ENCODE peak calls at places on chromosomes 4 and X, in six cellular contexts. C is HepG2, S is HCT116, L is SK-N-SH, U is GM12878, P is suprapubic skin. H is an unnamed sample.

GRCh38 chr4:164508836-164509235 is 245.1 kb upstream of the SMIM31 start:
- DNase-seq in C (no peak), S (no peak), L (no peak), U (no peak), P (no peak), H (no peak)

GRCh38 chr4:4641661-4642180 is 99.9 kb upstream of the STX18 start:
- DNase-seq in C (peak; percentile 78), S (no peak), L (no peak), U (no peak), P (no peak), H (no peak)

GRCh38 chrX:136210806-136211205 is 40.4 kb downstream of the MAP7D3 start:
- DNase-seq in C (no peak), S (no peak), L (no peak), U (no peak), P (no peak), H (no peak)

GRCh38 chr4:57109530-57109846 is 697 bp downstream of the IGFBP7 start:
- DNase-seq in C (no peak), S (no peak), L (no peak), U (no peak), P (no peak), H (no peak)

GRCh38 chr4:37845201-37845600 is 18.7 kb downstream of the PGM2 start:
- DNase-seq in C (no peak), S (no peak), L (no peak), U (no peak), P (no peak), H (no peak)

GRCh38 chr4:163137581-163137980 is 29.1 kb downstream of the NAF1 start:
- DNase-seq in C (no peak), S (no peak), L (no peak), U (no peak), P (no peak), H (no peak)

GRCh38 chrX:111568356-111568755 is 56.9 kb downstream of the SERTM2 start:
- DNase-seq in C (peak; percentile 0), S (peak; percentile 6), L (peak; percentile 17), U (no peak), P (no peak), H (no peak)

GRCh38 chr4:139523076-139523475 is 32.9 kb downstream of the SETD7 start:
- DNase-seq in C (no peak), S (no peak), L (no peak), U (no peak), P (no peak), H (no peak)

GRCh38 chr4:94452476-94453300 is 946 bp downstream of the PDLIM5 start:
- DNase-seq in C (peak; percentile 81), S (peak; percentile 61), L (peak; percentile 54), U (no peak), P (peak; percentile 94), H (peak; percentile 96)

GRCh38 chrX:26783512-26784225 is 567.7 kb downstream of the MAGEB5 start:
- DNase-seq in C (peak; percentile 65), S (peak; percentile 29), L (peak; percentile 14), U (no peak), P (no peak), H (no peak)

GRCh38 chr4:124437853-124438495 is 274.6 kb downstream of the ANKRD50 start:
- DNase-seq in C (no peak), S (no peak), L (no peak), U (no peak), P (no peak), H (no peak)

GRCh38 chr4:2849267-2850140 is 5.9 kb downstream of the ADD1 start:
- DNase-seq in C (no peak), S (no peak), L (no peak), U (no peak), P (no peak), H (no peak)

GRCh38 chr4:47486306-47486705 is 1.2 kb downstream of the ATP10D start:
- DNase-seq in C (no peak), S (no peak), L (no peak), U (no peak), P (no peak), H (no peak)

GRCh38 chr4:3747582-3747906 is 18.6 kb upstream of the ADRA2C start:
- DNase-seq in C (no peak), S (no peak), L (no peak), U (no peak), P (no peak), H (no peak)

GRCh38 chrX:128436397-128437103 is 384.3 kb upstream of the ACTRT1 start:
- DNase-seq in C (no peak), S (no peak), L (no peak), U (no peak), P (no peak), H (no peak)

GRCh38 chr4:151157543-151157942 is 58.1 kb downstream of the RPS3A start:
- DNase-seq in C (no peak), S (no peak), L (no peak), U (no peak), P (no peak), H (no peak)

GRCh38 chr4:147535161-147535560 is 54.3 kb downstream of the EDNRA start:
- DNase-seq in C (peak; percentile 16), S (no peak), L (no peak), U (no peak), P (no peak), H (no peak)

GRCh38 chrX:103918584-103919335 is 43.7 kb upstream of the TMSB15B start:
- DNase-seq in C (no peak), S (no peak), L (peak; percentile 71), U (no peak), P (peak; percentile 80), H (peak; percentile 85)

GRCh38 chr4:110945600-110945999 is 322.7 kb upstream of the PITX2 start:
- DNase-seq in C (no peak), S (no peak), L (no peak), U (no peak), P (no peak), H (no peak)

GRCh38 chr4:54091637-54092404 is 8.1 kb upstream of the GSX2 start:
- DNase-seq in C (peak; percentile 35), S (no peak), L (peak; percentile 89), U (peak; percentile 35), P (no peak), H (peak; percentile 89)
- TF ChIP-seq POLR2AphosphoS5 in C (peak; percentile 88), S (no peak), L (peak; percentile 80), U (no peak), P (no peak), H (no peak)

GRCh38 chrX:110181459-110182137 is 136.3 kb downstream of the AMMECR1 start:
- DNase-seq in C (no peak), S (no peak), L (no peak), U (no peak), P (no peak), H (no peak)

GRCh38 chrX:110180928-110181310 is 137.0 kb downstream of the AMMECR1 start:
- DNase-seq in C (no peak), S (peak; percentile 47), L (no peak), U (no peak), P (no peak), H (no peak)

GRCh38 chrX:110182362-110182761 is 135.5 kb downstream of the AMMECR1 start:
- DNase-seq in C (no peak), S (no peak), L (no peak), U (no peak), P (no peak), H (no peak)

GRCh38 chrX:110178179-110178865 is 139.6 kb downstream of the AMMECR1 start:
- DNase-seq in C (no peak), S (no peak), L (no peak), U (no peak), P (no peak), H (no peak)

DNA sequence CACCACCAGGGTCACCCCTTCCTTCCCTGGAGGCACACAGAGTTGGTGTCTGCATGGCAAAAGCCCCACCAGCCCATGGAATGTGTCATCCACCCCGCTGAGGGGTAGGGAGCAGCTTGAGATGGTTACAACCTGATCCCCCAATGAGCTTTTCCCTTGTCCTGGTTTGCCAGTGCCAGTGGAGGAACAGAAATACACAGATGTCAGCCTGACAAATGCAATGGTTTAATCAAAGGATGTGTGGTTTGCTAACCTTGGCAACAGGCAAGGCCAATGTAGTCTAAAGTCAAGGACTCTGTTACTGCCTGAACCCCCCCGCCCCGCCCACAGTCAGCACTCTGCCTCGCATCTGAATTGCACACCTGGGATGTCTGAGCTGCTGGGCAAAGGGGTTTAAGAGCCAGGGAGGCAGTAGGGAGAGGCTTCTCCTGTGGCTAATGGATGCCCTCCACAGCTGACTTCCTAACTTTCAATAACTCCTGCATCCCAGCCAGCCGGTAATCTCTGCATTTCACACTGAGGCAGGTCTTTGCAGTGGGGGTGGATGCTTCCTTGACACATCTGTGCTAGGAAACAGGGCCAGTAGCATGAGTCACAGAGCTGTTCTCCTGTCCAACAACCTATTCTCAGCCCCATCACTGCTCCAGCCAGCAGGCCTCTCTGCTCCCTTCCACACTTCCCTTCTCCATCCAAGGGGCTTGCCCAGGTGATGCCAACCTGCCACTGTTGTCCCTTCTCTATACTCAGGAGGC is 137.5 kb downstream of the AMMECR1 start:
- DNase-seq in C (no peak), S (peak; percentile 16), L (no peak), U (no peak), P (no peak), H (no peak)
- H3K27ac ChIP-seq in C (no peak overlapping the region), S (peak overlapping the region; percentile 66), L (peak overlapping the region; percentile 59), U (no peak overlapping the region), P (no peak overlapping the region), H (peak overlapping the region; percentile 22)

DNA sequence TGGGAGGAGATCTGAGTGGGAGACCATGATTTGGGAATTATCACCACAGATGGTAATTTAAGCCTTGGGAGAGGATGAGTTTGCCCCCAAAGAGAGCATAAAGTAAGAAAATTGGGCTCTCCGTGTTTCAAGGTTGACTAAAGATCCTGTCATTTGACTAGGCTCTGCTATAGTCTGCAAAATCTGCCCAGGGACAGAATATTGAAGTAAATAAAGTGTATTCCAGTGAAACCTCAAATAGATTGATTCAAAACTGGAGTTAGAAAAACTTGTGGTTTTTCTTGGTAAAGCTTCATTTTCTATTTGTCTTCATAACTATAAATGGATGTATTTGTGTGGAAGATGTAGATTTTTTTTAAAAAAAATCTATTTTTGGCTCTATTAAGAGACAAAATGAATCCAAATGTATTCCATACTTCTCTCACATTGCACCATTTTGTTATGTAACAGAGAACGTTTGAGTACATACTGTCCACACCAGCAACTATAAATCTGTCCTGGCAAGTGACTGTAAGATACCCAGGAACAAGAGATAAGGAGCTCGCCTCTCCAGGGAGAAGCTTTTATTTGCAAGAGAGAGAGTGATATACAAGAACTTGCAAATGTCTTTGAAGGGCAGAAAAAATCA is 170.2 kb downstream of the CBR4 start:
- DNase-seq in C (no peak), S (no peak), L (no peak), U (no peak), P (no peak), H (no peak)
- TF ChIP-seq POLR2AphosphoS5 in C (no peak), S (no peak), L (no peak), U (no peak), P (no peak), H (peak; percentile 90)

DNA sequence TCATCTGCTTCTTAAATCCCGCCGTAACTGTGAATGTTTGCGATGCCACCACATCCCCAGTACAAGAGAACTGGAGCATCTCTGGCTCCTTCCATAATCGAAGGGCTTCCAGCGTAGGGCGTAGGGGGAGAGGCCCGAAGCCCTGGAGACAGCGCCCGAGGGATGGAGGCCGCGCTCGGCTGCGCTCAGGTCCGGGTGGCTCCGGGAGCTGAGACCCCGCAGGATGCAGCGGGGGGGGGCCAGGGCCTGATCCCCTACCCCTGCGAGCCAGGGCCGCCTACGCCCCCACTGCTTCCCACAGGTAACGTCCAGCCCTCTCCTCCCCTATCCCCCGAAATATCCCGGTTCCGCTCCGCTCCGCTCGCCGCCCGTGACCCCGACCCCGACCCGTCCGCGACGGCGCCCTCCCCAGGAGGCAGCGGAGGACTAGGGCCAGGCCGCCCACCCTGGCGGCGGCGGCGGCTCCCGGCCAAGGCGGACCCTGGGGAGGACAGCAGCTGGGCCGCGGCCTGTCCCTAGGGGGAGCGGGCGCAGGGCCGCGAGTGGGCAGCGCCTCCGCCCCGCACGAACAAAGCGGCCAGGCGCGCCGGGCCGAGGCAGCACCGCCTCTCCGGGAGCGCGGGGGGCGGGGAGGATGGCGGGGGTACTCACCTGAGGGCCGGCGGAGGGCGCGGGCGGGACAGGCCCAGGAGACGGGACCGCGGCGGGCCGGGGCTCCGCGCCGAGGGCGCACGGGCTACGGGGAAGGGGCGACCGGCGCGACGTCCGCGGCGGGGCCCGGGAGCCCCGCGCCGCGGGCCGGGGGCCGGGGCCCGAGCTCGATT is 720 bp downstream of the WDFY3 start:
- DNase-seq in C (peak; percentile 14), S (no peak), L (peak; percentile 90), U (no peak), P (peak; percentile 79), H (peak; percentile 67)
- H3K27ac ChIP-seq in C (peak overlapping the region; percentile 82), S (peak overlapping the region; percentile 88), L (peak overlapping the region; percentile 80), U (no peak overlapping the region), P (peak overlapping the region; percentile 97), H (peak overlapping the region; percentile 92)

H was measured in sigmoid colon.